ENCODE peak calls at places on chromosomes 7 and 10, in nine cellular contexts. M is left ventricle myocardium inferior, W is psoas muscle, R is A673, P is HFF-Myc, G is stomach, S is AG04449, D is mammary epithelial cell, Y is cardiac muscle cell. H is an unnamed sample.

GRCh38 chr7:41029072-41029492 is 673.8 kb downstream of the INHBA start:
- DNase-seq in M (no peak), W (no peak), R (no peak), P (peak; percentile 84), G (no peak), S (no peak), D (peak; percentile 100), Y (no peak), H (no peak)

GRCh38 chr7:46725838-46726237 is 804.8 kb upstream of the IGFBP3 start:
- DNase-seq in M (no peak), W (no peak), R (no peak), P (no peak), G (no peak), S (no peak), D (no peak), Y (no peak), H (no peak)

GRCh38 chr10:11218395-11218794 is 200.7 kb downstream of the CELF2 start:
- DNase-seq in M (no peak), W (no peak), R (no peak), P (no peak), G (no peak), S (no peak), D (no peak), Y (no peak), H (no peak)

GRCh38 chr7:114419441-114420107 is 5.0 kb downstream of the FOXP2 start:
- DNase-seq in M (no peak), W (no peak), R (no peak), P (no peak), G (no peak), S (no peak), D (no peak), Y (no peak), H (no peak)

GRCh38 chr7:142992427-142992826 is 30.3 kb upstream of the KEL start:
- DNase-seq in M (no peak), W (no peak), R (no peak), P (no peak), G (no peak), S (no peak), D (no peak), Y (no peak), H (no peak)

GRCh38 chr10:75034131-75034512 is 77.3 kb upstream of the SAMD8 start:
- DNase-seq in M (no peak), W (no peak), R (no peak), P (no peak), G (no peak), S (no peak), D (no peak), Y (no peak), H (no peak)

GRCh38 chr7:100676501-100677306 is 3.2 kb downstream of the GNB2 start:
- DNase-seq in M (peak; percentile 21), W (no peak), R (no peak), P (no peak), G (no peak), S (no peak), D (no peak), Y (no peak), H (no peak)

GRCh38 chr7:6106140-6106904 is 75.1 kb downstream of the ANKRD61 start:
- DNase-seq in M (no peak), W (no peak), R (peak; percentile 43), P (no peak), G (no peak), S (no peak), D (peak; percentile 49), Y (no peak), H (no peak)

GRCh38 chr10:122140941-122141623 is 130.0 kb upstream of the BTBD16 start:
- DNase-seq in M (peak; percentile 93), W (peak; percentile 94), R (no peak), P (peak; percentile 84), G (peak; percentile 67), S (peak; percentile 53), D (peak; percentile 84), Y (no peak), H (peak; percentile 92)

GRCh38 chr7:77308792-77309191 is 107.4 kb downstream of the GSAP start:
- DNase-seq in M (no peak), W (no peak), R (no peak), P (no peak), G (no peak), S (no peak), D (peak; percentile 56), Y (no peak), H (no peak)

GRCh38 chr7:2996141-2996540 is 47.5 kb downstream of the CARD11 start:
- DNase-seq in M (no peak), W (no peak), R (no peak), P (no peak), G (no peak), S (no peak), D (no peak), Y (no peak), H (no peak)

GRCh38 chr10:69139961-69140360 is 16.0 kb downstream of the VPS26A start:
- DNase-seq in M (no peak), W (no peak), R (no peak), P (no peak), G (no peak), S (no peak), D (no peak), Y (no peak), H (no peak)

GRCh38 chr7:11702938-11703337 is 129.1 kb downstream of the THSD7A start:
- DNase-seq in M (no peak), W (no peak), R (no peak), P (no peak), G (no peak), S (no peak), D (no peak), Y (no peak), H (no peak)

GRCh38 chr7:1313591-1313990 is 80.9 kb downstream of the UNCX start:
- DNase-seq in M (peak; percentile 3), W (no peak), R (no peak), P (no peak), G (no peak), S (no peak), D (no peak), Y (no peak), H (no peak)

GRCh38 chr10:18713077-18713476 is 53.8 kb downstream of the ARL5B start:
- DNase-seq in M (no peak), W (no peak), R (peak; percentile 72), P (no peak), G (no peak), S (peak; percentile 57), D (peak; percentile 89), Y (no peak), H (no peak)

GRCh38 chr7:152884321-152884720 is 124.8 kb downstream of the ACTR3B start:
- DNase-seq in M (no peak), W (no peak), R (no peak), P (no peak), G (peak; percentile 9), S (no peak), D (no peak), Y (no peak), H (no peak)

GRCh38 chr10:70575874-70576802 is 26.4 kb downstream of the PRF1 start:
- DNase-seq in M (peak; percentile 57), W (peak; percentile 25), R (peak; percentile 39), P (no peak), G (peak; percentile 75), S (no peak), D (peak; percentile 80), Y (peak; percentile 83), H (peak; percentile 80)

GRCh38 chr7:145036592-145037386 is 200.9 kb upstream of the TPK1 start:
- DNase-seq in M (no peak), W (no peak), R (peak; percentile 63), P (peak; percentile 3), G (no peak), S (no peak), D (peak; percentile 25), Y (peak; percentile 69), H (no peak)

GRCh38 chr10:72309290-72310240 is 35.8 kb downstream of the DDIT4 start:
- DNase-seq in M (peak; percentile 70), W (peak; percentile 70), R (no peak), P (no peak), G (peak; percentile 51), S (no peak), D (no peak), Y (no peak), H (peak; percentile 52)

GRCh38 chr10:43225787-43226153 is 41.1 kb downstream of the RASGEF1A start:
- DNase-seq in M (peak; percentile 6), W (peak; percentile 18), R (no peak), P (no peak), G (no peak), S (no peak), D (no peak), Y (no peak), H (peak; percentile 15)

GRCh38 chr7:74494076-74494548 is 40.4 kb downstream of the GTF2IRD1 start:
- DNase-seq in M (no peak), W (no peak), R (no peak), P (no peak), G (no peak), S (no peak), D (no peak), Y (no peak), H (no peak)

GRCh38 chr10:114856544-114857287 is 35.1 kb downstream of the FHIP2A start:
- DNase-seq in M (no peak), W (no peak), R (no peak), P (peak; percentile 31), G (no peak), S (peak; percentile 64), D (peak; percentile 50), Y (no peak), H (no peak)

GRCh38 chr10:69567920-69568319 is 5.3 kb downstream of the NEUROG3 start:
- DNase-seq in M (peak; percentile 33), W (peak; percentile 43), R (peak; percentile 58), P (peak; percentile 27), G (no peak), S (no peak), D (peak; percentile 44), Y (peak; percentile 87), H (peak; percentile 26)

GRCh38 chr7:43647314-43647691 is 64.4 kb downstream of the STK17A start:
- DNase-seq in M (no peak), W (no peak), R (peak; percentile 31), P (no peak), G (no peak), S (peak; percentile 81), D (no peak), Y (peak; percentile 25), H (peak; percentile 33)

GRCh38 chr10:31958849-31959248 is 30.2 kb upstream of the ARHGAP12 start:
- DNase-seq in M (no peak), W (no peak), R (no peak), P (no peak), G (no peak), S (no peak), D (no peak), Y (no peak), H (no peak)

GRCh38 chr7:37346761-37347160 is 101.9 kb downstream of the ELMO1 start:
- DNase-seq in M (no peak), W (no peak), R (no peak), P (no peak), G (no peak), S (no peak), D (no peak), Y (no peak), H (no peak)

GRCh38 chr7:121313793-121314676 is 14.8 kb upstream of the WNT16 start:
- DNase-seq in M (no peak), W (no peak), R (peak; percentile 90), P (no peak), G (no peak), S (no peak), D (no peak), Y (no peak), H (no peak)

GRCh38 chr10:112816033-112816430 is 134.0 kb upstream of the TCF7L2 start:
- DNase-seq in M (no peak), W (no peak), R (no peak), P (no peak), G (no peak), S (no peak), D (no peak), Y (no peak), H (no peak)

GRCh38 chr10:115082521-115082920 is 10.6 kb upstream of the ATRNL1 start:
- DNase-seq in M (no peak), W (no peak), R (no peak), P (peak; percentile 38), G (no peak), S (no peak), D (peak; percentile 11), Y (no peak), H (no peak)

GRCh38 chr10:110868981-110869380 is 2.7 kb upstream of the PDCD4 start:
- DNase-seq in M (no peak), W (no peak), R (no peak), P (no peak), G (no peak), S (no peak), D (no peak), Y (no peak), H (no peak)

GRCh38 chr10:31999261-31999660 is 57.0 kb downstream of the KIF5B start:
- DNase-seq in M (no peak), W (no peak), R (no peak), P (no peak), G (no peak), S (no peak), D (no peak), Y (no peak), H (no peak)